ENCODE peak calls at places on chromosomes 16 and 17, in nine cellular contexts. J is NCI-H82; D is BJ; T is colonic mucosa; P is Daoy; N is NAMALWA; A is hypothalamus; C is HT1080; V is CD4-positive, alpha-beta memory T cell. R is an unnamed sample.
A peak's percentile ranks its signal among the peaks of the same experiment; 100 is the strongest.

GRCh38 chr16:31810863-31811262 is 62.7 kb upstream of the ZNF267 start:
- DNase-seq in D (no peak), J (no peak), N (no peak), T (no peak), V (no peak), A (no peak), C (no peak), P (no peak), R (no peak)

GRCh38 chr16:30786115-30786935 is 680 bp downstream of the ZNF629 start:
- DNase-seq in V (no peak), P (peak; percentile 53), J (peak; percentile 62), C (no peak), T (peak; percentile 50), A (peak; percentile 11), D (no peak), N (no peak), R (peak; percentile 88)

GRCh38 chr16:61879-62281 is 8.3 kb downstream of the SNRNP25 start:
- DNase-seq in P (no peak), J (no peak), N (no peak), V (no peak), C (no peak), T (no peak), A (no peak), D (no peak), R (no peak)

GRCh38 chr17:70365098-70365583 is 195.8 kb downstream of the KCNJ2 start:
- DNase-seq in D (no peak), C (peak; percentile 79), J (no peak), P (peak; percentile 7), V (no peak), T (no peak), N (peak; percentile 4), A (no peak), R (peak; percentile 19)

GRCh38 chr16:30927789-30928378 is 4.5 kb downstream of the FBXL19 start:
- DNase-seq in T (peak; percentile 46), C (peak; percentile 68), N (peak; percentile 80), P (peak; percentile 64), D (no peak), J (peak; percentile 94), V (peak; percentile 31), A (peak; percentile 63), R (peak; percentile 71)

GRCh38 chr17:4304417-4305027 is 40.7 kb upstream of the ANKFY1 start:
- DNase-seq in C (no peak), V (peak; percentile 54), T (peak; percentile 69), J (peak; percentile 81), D (no peak), P (peak; percentile 24), A (peak; percentile 7), N (peak; percentile 61), R (peak; percentile 69)

GRCh38 chr16:62967606-62968005 is 931.4 kb upstream of the CDH8 start:
- DNase-seq in J (no peak), D (no peak), T (no peak), C (no peak), V (no peak), N (no peak), P (no peak), A (no peak), R (no peak)

GRCh38 chr16:68369697-68370096 is 58.9 kb downstream of the PRMT7 start:
- DNase-seq in P (no peak), V (peak; percentile 24), A (no peak), N (no peak), C (no peak), T (no peak), D (no peak), J (no peak), R (no peak)

GRCh38 chr17:4004517-4005295 is 40.5 kb upstream of the ATP2A3 start:
- DNase-seq in C (no peak), N (peak; percentile 55), J (peak; percentile 81), V (peak; percentile 52), T (peak; percentile 76), A (no peak), P (peak; percentile 67), D (no peak), R (peak; percentile 77)

GRCh38 chr16:79286646-79287423 is 313.7 kb downstream of the MAF start:
- DNase-seq in T (peak; percentile 25), J (no peak), P (peak; percentile 27), C (no peak), A (peak; percentile 35), N (peak; percentile 74), D (no peak), V (peak; percentile 37), R (no peak)

GRCh38 chr17:7440113-7440822 is 956 bp downstream of the FGF11 start:
- DNase-seq in T (peak; percentile 36), D (no peak), N (peak; percentile 31), C (no peak), J (peak; percentile 89), A (peak; percentile 37), V (no peak), P (peak; percentile 65), R (peak; percentile 78)

R was measured in hepatocyte.